ENCODE peak calls at places on chromosomes 12 and 14, in four cellular contexts. C is ovary, K is stomach, X is prostate gland. F is an unnamed sample.

GRCh38 chr12:66662729-66663128 is 16.1 kb downstream of the GRIP1 start:
- DNase-seq in C (no peak), X (no peak), K (no peak), F (no peak)

GRCh38 chr12:64670856-64671639 is 60.8 kb downstream of the RASSF3 start:
- DNase-seq in C (peak; percentile 38), K (peak; percentile 54), X (no peak), F (no peak)

GRCh38 chr12:111150476-111150875 is 218.4 kb downstream of the PHETA1 start:
- DNase-seq in K (no peak), X (no peak), C (no peak), F (no peak)

GRCh38 chr12:4984344-4984743 is 59.3 kb upstream of the KCNA5 start:
- DNase-seq in X (no peak), C (no peak), K (no peak), F (no peak)

GRCh38 chr12:55707841-55708694 is at the start of gene ITGA7:
- DNase-seq in K (peak; percentile 74), X (peak; percentile 39), C (peak; percentile 80), F (no peak)

GRCh38 chr14:24311837-24312615 is 724 bp downstream of the LTB4R start:
- DNase-seq in X (peak; percentile 50), C (no peak), K (no peak), F (no peak)

GRCh38 chr14:105411017-105411941 is 8.3 kb upstream of the MTA1 start:
- DNase-seq in K (peak; percentile 60), X (no peak), C (no peak), F (no peak)

GRCh38 chr12:8078400-8078799 is 3.7 kb upstream of the NECAP1 start:
- DNase-seq in X (no peak), C (peak; percentile 31), K (no peak), F (no peak)

GRCh38 chr12:21950649-21951048 is 9.4 kb upstream of the ABCC9 start:
- DNase-seq in C (no peak), X (no peak), K (no peak), F (no peak)

GRCh38 chr14:101604228-101604934 is 43.1 kb downstream of the DIO3 start:
- DNase-seq in K (no peak), X (no peak), C (peak; percentile 4), F (peak; percentile 67)

GRCh38 chr14:52314521-52315354 is 626 bp downstream of the PTGER2 start:
- DNase-seq in C (peak; percentile 32), K (peak; percentile 34), X (no peak), F (no peak)

GRCh38 chr12:9372202-9372601 is 164.0 kb upstream of the PZP start:
- DNase-seq in K (no peak), C (no peak), X (no peak), F (no peak)

GRCh38 chr14:44701563-44702263 is 194.6 kb upstream of the FSCB start:
- DNase-seq in C (no peak), K (no peak), X (no peak), F (no peak)

GRCh38 chr12:93098077-93098476 is 169.0 kb upstream of the EEA1 start:
- DNase-seq in X (no peak), K (peak; percentile 72), C (peak; percentile 75), F (no peak)

GRCh38 chr14:93007225-93007997 is 84.5 kb downstream of the CHGA start:
- DNase-seq in C (no peak), K (peak; percentile 46), X (no peak), F (no peak)

GRCh38 chr12:67434653-67435375 is 165.7 kb downstream of the CAND1 start:
- DNase-seq in K (no peak), X (no peak), C (peak; percentile 35), F (no peak)

GRCh38 chr14:35083530-35084150 is 37.6 kb downstream of the FAM177A1 start:
- DNase-seq in X (no peak), K (no peak), C (no peak), F (no peak)

GRCh38 chr14:65302571-65303184 is 109.9 kb upstream of the FUT8 start:
- DNase-seq in X (no peak), K (peak; percentile 60), C (no peak), F (no peak)

GRCh38 chr12:126998747-126999285 is 1268.2 kb upstream of the TMEM132C start:
- DNase-seq in C (no peak), K (no peak), X (no peak), F (no peak)

GRCh38 chr14:42884100-42884499 is 1277.4 kb downstream of the LRFN5 start:
- DNase-seq in K (no peak), C (no peak), X (no peak), F (no peak)

GRCh38 chr14:76780875-76781647 is 19.8 kb downstream of the VASH1 start:
- DNase-seq in X (no peak), C (peak; percentile 33), K (no peak), F (no peak)

GRCh38 chr14:36313206-36313605 is 7.2 kb downstream of the MBIP start:
- DNase-seq in K (no peak), C (no peak), X (no peak), F (no peak)

GRCh38 chr14:87133073-87133815 is 859.7 kb downstream of the GALC start:
- DNase-seq in X (no peak), C (no peak), K (no peak), F (no peak)
- H3K4me1 ChIP-seq in X (no peaks in the 10 kb centered on the region), C (no peaks in the 10 kb centered on the region), K (no peaks in the 10 kb centered on the region), F (no peaks in the 10 kb centered on the region)

GRCh38 chr14:34060747-34061050 is 109.8 kb upstream of the EGLN3 start:
- DNase-seq in C (no peak), X (no peak), K (no peak), F (no peak)

GRCh38 chr14:34059037-34059924 is 108.4 kb upstream of the EGLN3 start:
- DNase-seq in K (no peak), C (no peak), X (no peak), F (no peak)

GRCh38 chr14:34058510-34058909 is 107.6 kb upstream of the EGLN3 start:
- DNase-seq in K (no peak), X (no peak), C (no peak), F (no peak)

GRCh38 chr14:34062353-34062973 is 111.6 kb upstream of the EGLN3 start:
- DNase-seq in C (no peak), X (no peak), K (no peak), F (no peak)

GRCh38 chr14:34059925-34060746 is 109.3 kb upstream of the EGLN3 start:
- DNase-seq in C (peak; percentile 72), K (peak; percentile 85), X (peak; percentile 72), F (no peak)
- TF ChIP-seq POLR2A in C (no peak), K (no peak), X (peak; percentile 76), F (no peak)

GRCh38 chr12:96810477-96810876 is 96.6 kb upstream of the NEDD1 start:
- DNase-seq in K (no peak), C (no peak), X (no peak), F (no peak)
- H3K4me1 ChIP-seq in K (no peaks in the 10 kb centered on the region), C (no peaks in the 10 kb centered on the region), X (no peaks in the 10 kb centered on the region), F (no peaks in the 10 kb centered on the region)

DNA sequence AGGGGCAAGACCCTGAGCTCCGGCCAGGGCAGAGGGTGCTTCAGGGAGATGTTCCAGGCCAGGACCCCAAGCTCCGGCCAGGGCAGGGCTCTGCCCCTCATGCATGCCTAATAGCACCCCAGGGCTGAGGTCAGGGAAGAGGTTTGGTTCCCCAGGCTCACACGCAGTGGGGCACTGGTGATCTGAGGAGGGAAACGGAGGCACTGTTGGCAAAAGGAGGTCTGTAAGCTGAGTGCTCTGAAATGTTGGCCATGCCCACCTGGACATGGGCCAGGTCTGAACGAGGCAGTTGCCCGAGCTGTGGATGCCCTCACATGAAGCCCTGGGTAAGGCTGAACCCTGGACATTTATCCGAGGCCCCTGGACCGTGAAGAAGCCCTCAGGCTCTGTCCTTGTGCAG is 66.6 kb downstream of the ADGRD1 start:
- DNase-seq in X (no peak), C (no peak), K (no peak), F (no peak)
- TF ChIP-seq POLR2A in X (no peak), C (no peak), K (no peak), F (no peak)

DNA sequence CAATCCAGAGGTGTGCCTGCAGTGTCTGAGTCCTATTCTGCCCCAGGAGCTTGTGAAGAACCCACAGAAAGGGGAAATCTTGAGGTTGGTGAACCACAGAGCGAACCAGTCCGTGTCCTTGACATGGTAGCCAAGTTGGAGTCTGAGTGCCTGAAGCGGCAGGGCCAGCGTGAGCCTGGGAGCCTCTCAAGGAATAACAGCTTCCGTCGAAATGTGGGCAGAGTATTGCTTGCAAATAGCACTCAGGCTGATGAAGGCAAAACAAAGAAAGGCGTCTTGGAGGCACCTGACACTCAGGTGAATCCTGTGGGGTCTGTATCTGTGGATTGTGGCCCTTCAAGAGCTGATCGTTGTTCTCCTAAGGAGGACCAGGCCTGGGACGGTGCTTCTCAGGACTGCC is 60.5 kb downstream of the ATG14 start:
- DNase-seq in X (no peak), K (no peak), C (no peak), F (no peak)
- H3K4me1 ChIP-seq in X (peaks cover 5% of the 10 kb centered on the region), K (peaks cover 15% of the 10 kb centered on the region), C (peaks cover 6% of the 10 kb centered on the region), F (peaks cover 55% of the 10 kb centered on the region)

GRCh38 chr14:21039059-21039422 is 3.1 kb upstream of the RNASE7 start:
- DNase-seq in K (peak; percentile 80), X (peak; percentile 88), C (peak; percentile 93), F (peak; percentile 97)
- TF ChIP-seq POLR2A in K (no peak), X (peak; percentile 21), C (no peak), F (no peak)

GRCh38 chr12:2298556-2299195 is 245.9 kb downstream of the CACNA1C start:
- DNase-seq in X (no peak), C (no peak), K (no peak), F (no peak)

GRCh38 chr12:2299207-2299606 is 246.4 kb downstream of the CACNA1C start:
- DNase-seq in X (no peak), K (no peak), C (no peak), F (no peak)

GRCh38 chr12:2295941-2296461 is 243.2 kb downstream of the CACNA1C start:
- DNase-seq in X (no peak), C (no peak), K (no peak), F (no peak)

GRCh38 chr12:2297004-2297403 is 244.2 kb downstream of the CACNA1C start:
- DNase-seq in X (no peak), C (no peak), K (no peak), F (no peak)

DNA sequence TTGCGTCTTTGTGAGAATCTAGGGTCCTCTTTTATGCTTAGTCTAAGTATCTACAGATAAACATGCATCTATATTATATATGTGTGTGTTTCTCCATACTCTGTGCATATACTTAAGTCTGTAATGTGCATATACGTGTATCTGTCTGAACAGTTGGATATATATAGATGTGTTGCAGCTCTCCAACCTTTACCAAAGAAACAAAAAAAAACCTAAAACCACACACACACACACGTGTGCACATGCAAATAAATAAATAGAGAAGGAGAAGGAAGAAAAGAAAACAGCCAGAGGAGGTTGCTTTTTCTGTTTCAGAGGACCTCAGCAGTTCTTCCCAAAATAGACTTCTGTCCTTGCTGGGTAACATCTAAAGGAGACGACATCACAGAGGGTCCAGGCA is 244.9 kb downstream of the CACNA1C start:
- DNase-seq in K (no peak), X (no peak), C (no peak), F (no peak)
- H3K4me1 ChIP-seq in K (no peaks in the 10 kb centered on the region), X (no peaks in the 10 kb centered on the region), C (peaks cover 12% of the 10 kb centered on the region), F (peaks cover 53% of the 10 kb centered on the region)

GRCh38 chr14:95319312-95320075 is at the start of gene CLMN:
- DNase-seq in X (peak; percentile 36), C (peak; percentile 50), K (peak; percentile 53), F (no peak)
- TF ChIP-seq POLR2A in X (no peak), C (no peak), K (no peak), F (no peak)

F was measured in vagina.